ENCODE peak calls at places on chromosomes 1 and 21, in four cellular contexts. Q, S, X and T are unnamed samples.
A peak's percentile ranks its signal among the peaks of the same experiment; 100 is the strongest.

GRCh38 chr1:93339171-93339697 is 6.5 kb upstream of the DR1 start:
- DNase-seq in Q (no peak), X (no peak), S (no peak), T (no peak)

GRCh38 chr1:196660912-196661311 is 9.1 kb downstream of the CFH start:
- DNase-seq in S (no peak), Q (no peak), X (no peak), T (peak; percentile 63)

GRCh38 chr1:112849425-112849966 is 106.5 kb downstream of the SLC16A1 start:
- DNase-seq in S (no peak), X (peak; percentile 31), Q (peak; percentile 13), T (peak; percentile 62)

GRCh38 chr1:199243423-199244061 is 604.7 kb downstream of the PTPRC start:
- DNase-seq in Q (peak; percentile 50), X (peak; percentile 48), S (peak; percentile 47), T (peak; percentile 66)

GRCh38 chr1:178927003-178927402 is 56.1 kb upstream of the ANGPTL1 start:
- DNase-seq in Q (no peak), X (no peak), S (no peak), T (no peak)

GRCh38 chr1:88141499-88142074 is 542.5 kb upstream of the PKN2 start:
- DNase-seq in S (no peak), X (no peak), Q (no peak), T (no peak)

GRCh38 chr21:32484706-32485380 is 72.3 kb downstream of the EVA1C start:
- DNase-seq in S (no peak), Q (no peak), X (peak; percentile 74), T (no peak)

GRCh38 chr1:78440381-78440793 is 50.4 kb upstream of the PTGFR start:
- DNase-seq in Q (no peak), X (no peak), S (no peak), T (no peak)

GRCh38 chr1:173508541-173508940 is 31.4 kb downstream of the PRDX6 start:
- DNase-seq in S (no peak), Q (no peak), X (no peak), T (no peak)

GRCh38 chr1:6915999-6916565 is 130.8 kb downstream of the CAMTA1 start:
- DNase-seq in X (no peak), S (no peak), Q (no peak), T (no peak)

GRCh38 chr1:45365051-45365450 is 24.8 kb upstream of the MUTYH start:
- DNase-seq in S (no peak), Q (no peak), X (no peak), T (no peak)

GRCh38 chr1:34619256-34619655 is 135.6 kb upstream of the GJB5 start:
- DNase-seq in Q (no peak), X (no peak), S (no peak), T (no peak)

GRCh38 chr1:154765970-154766369 is 104.1 kb downstream of the KCNN3 start:
- DNase-seq in Q (no peak), X (no peak), S (no peak), T (peak; percentile 68)

GRCh38 chr1:180198611-180199010 is 31.5 kb upstream of the LHX4 start:
- DNase-seq in X (no peak), Q (no peak), S (no peak), T (no peak)

GRCh38 chr1:19209439-19209989 is 552 bp downstream of the UBR4 start:
- DNase-seq in X (peak; percentile 49), S (peak; percentile 37), Q (no peak), T (peak; percentile 84)

DNA sequence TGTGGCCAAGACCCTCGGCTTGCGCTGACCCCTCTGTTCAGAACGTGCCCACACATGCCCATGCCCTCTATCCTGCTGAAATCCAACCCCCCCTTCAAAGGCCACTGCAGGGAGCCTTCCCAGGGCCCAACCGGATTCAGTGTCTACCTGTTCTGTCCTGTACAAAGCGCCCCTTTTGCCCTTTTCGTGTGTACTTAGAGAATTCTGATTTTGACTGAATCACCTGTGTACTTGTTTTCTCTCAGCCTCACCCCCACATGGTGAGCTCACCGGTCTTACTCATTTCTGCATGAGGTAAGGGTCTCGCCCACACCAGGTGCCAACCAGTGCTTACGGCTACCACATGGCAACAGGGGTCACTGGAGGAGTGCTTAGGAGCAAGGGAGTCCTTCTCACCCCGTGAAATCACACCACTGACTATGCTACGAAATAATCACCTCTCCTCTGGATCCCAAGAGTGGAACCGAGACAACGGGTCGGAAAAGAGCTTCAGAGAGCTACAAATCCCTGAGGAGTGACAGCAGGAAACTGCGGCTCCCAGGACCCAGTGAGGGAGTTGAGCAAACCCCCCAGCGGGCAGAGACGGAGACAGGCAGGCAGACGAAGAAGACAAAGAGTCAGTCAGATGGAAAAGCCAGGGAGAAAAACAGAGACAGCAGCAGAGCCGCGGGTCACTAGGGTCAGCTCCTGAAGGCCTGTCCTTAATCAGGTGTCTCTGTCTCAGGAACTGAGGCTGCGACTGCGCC is 2.1 kb upstream of the S100A2 start:
- DNase-seq in X (no peak), S (no peak), Q (no peak), T (no peak)
- H3K4me3 ChIP-seq in X (no peak overlapping the region), S (no peak overlapping the region), Q (peak overlapping the region; percentile 30), T (no peak overlapping the region)

DNA sequence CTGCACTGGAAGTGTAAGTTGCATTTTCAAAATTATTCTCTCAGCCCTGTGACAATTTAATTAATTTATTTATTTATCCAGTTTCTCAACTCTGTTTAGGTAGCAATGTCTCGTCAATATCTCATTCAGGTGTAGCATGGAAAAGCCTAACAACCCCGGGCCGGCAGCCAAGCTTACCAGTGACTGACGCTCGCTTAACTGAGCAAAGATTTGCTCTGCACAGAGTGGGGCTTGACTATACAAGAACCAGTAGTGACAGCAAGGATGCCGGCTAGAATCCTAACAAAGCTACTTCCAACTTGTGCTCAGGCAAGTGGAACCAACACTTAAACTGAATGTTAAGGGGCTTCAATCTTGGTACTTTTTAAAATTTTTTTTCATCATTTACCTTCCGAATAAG is 80.9 kb upstream of the ESRRG start:
- DNase-seq in X (no peak), S (peak; percentile 33), Q (no peak), T (no peak)
- TF ChIP-seq CTCF in X (no peak), S (no peak), Q (no peak), T (no peak)

DNA sequence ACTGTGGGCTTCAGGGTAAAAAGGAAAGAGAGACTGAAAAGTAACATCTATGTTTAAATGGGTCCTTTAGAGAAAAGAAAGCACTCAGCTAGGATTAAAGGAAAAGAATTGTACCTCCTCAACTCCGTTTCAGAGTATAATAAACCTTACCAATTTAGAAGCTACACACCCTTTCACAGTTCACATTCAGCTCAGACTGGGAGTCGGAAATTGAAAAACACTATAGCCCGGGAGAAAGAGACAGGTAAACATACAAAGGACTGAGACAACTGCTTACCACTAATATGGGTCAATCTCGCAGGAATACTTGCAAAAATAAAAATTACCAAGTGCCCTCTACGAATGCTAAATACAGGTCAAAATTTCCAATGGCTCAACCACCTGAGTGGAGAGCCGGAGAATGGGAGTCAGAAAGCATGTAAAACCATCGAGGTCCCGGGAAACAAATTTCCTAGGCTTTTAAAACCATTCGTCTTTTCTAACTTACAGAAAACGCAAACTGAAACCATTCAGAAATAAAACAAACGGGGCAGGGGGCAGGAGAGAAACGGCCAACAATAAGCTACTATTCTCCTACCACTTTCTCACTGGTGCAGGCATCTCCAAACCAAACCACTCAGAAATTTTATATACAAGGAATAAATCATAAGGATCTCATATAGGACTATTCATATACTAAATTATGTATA is 136.7 kb downstream of the RERE start:
- DNase-seq in S (no peak), Q (no peak), X (no peak), T (no peak)
- H3K4me3 ChIP-seq in S (no peak overlapping the region), Q (peak overlapping the region; percentile 25), X (peak overlapping the region; percentile 10), T (peak overlapping the region; percentile 45)

GRCh38 chr1:182301467-182302198 is 90.0 kb downstream of the GLUL start:
- DNase-seq in S (peak; percentile 77), Q (peak; percentile 37), X (peak; percentile 48), T (peak; percentile 35)
- TF ChIP-seq CTCF in S (no peak), Q (no peak), X (peak; percentile 14), T (no peak)